ENCODE peak calls at places on chromosomes 7 and 10, in four cellular contexts. R, P, I and J are unnamed samples.

GRCh38 chr10:71136036-71136690 is 76.2 kb upstream of the UNC5B start:
- DNase-seq in R (no peak), P (no peak), I (no peak), J (no peak)

GRCh38 chr10:117138838-117139580 is 939 bp upstream of the VAX1 start:
- DNase-seq in I (no peak), P (no peak), R (no peak), J (no peak)

GRCh38 chr7:151172273-151173141 is 5.0 kb upstream of the GBX1 start:
- DNase-seq in R (peak), I (peak), P (peak), J (peak)

GRCh38 chr10:133527779-133528271 is 662 bp downstream of the CYP2E1 start:
- DNase-seq in P (peak), I (no peak), R (no peak), J (no peak)

GRCh38 chr10:13555884-13556529 is 27.2 kb upstream of the BEND7 start:
- DNase-seq in R (no peak), P (no peak), I (no peak), J (no peak)

GRCh38 chr7:105278973-105279687 is 109.6 kb downstream of the SRPK2 start:
- DNase-seq in I (no peak), R (no peak), P (no peak), J (no peak)

GRCh38 chr7:746074-747061 is 19.3 kb upstream of the PRKAR1B start:
- DNase-seq in I (no peak), R (peak), P (no peak), J (peak)

GRCh38 chr10:17175551-17175950 is 25.9 kb downstream of the TRDMT1 start:
- DNase-seq in R (no peak), P (no peak), I (no peak), J (no peak)

GRCh38 chr10:103395754-103396066 is 565 bp downstream of the ATP5MK start:
- DNase-seq in P (no peak), R (no peak), I (no peak), J (no peak)

GRCh38 chr10:102615361-102615760 is 28.9 kb upstream of the TRIM8 start:
- DNase-seq in R (no peak), P (no peak), I (no peak), J (no peak)

GRCh38 chr7:112001089-112001826 is 204.9 kb downstream of the DOCK4 start:
- DNase-seq in I (peak), R (no peak), P (no peak), J (no peak)

GRCh38 chr10:102121739-102122372 is 1.7 kb upstream of the LDB1 start:
- DNase-seq in P (no peak), I (no peak), R (peak), J (peak)

GRCh38 chr10:126904807-126905686 is at the start of gene DOCK1:
- DNase-seq in P (peak), I (peak), R (peak), J (peak)

GRCh38 chr10:120011359-120012132 is 119.0 kb downstream of the SEC23IP start:
- DNase-seq in P (no peak), I (no peak), R (no peak), J (no peak)

GRCh38 chr10:29105516-29106215 is 183.2 kb upstream of the LYZL1 start:
- DNase-seq in I (peak), P (no peak), R (no peak), J (no peak)

GRCh38 chr7:130102588-130102987 is 32.3 kb downstream of the KLHDC10 start:
- DNase-seq in R (no peak), I (no peak), P (no peak), J (no peak)

GRCh38 chr7:101677421-101678137 is 48.5 kb upstream of the MYL10 start:
- DNase-seq in R (no peak), I (no peak), P (no peak), J (no peak)

GRCh38 chr10:16193241-16193640 is 243.6 kb upstream of the PTER start:
- DNase-seq in R (no peak), P (no peak), I (no peak), J (no peak)

GRCh38 chr7:24917510-24918239 is 62.3 kb downstream of the OSBPL3 start:
- DNase-seq in P (no peak), I (no peak), R (no peak), J (no peak)

GRCh38 chr7:183907-184767 is 8.2 kb upstream of the FAM20C start:
- DNase-seq in R (no peak), I (no peak), P (no peak), J (no peak)

GRCh38 chr10:3364768-3365480 is 192.3 kb upstream of the PITRM1 start:
- DNase-seq in P (no peak), I (no peak), R (no peak), J (no peak)

GRCh38 chr10:44959243-44960097 is at the start of gene RASSF4:
- DNase-seq in R (peak), P (peak), I (peak), J (peak)
- TF ChIP-seq POLR2A in R (peak), P (no peak), I (peak), J (peak)

DNA sequence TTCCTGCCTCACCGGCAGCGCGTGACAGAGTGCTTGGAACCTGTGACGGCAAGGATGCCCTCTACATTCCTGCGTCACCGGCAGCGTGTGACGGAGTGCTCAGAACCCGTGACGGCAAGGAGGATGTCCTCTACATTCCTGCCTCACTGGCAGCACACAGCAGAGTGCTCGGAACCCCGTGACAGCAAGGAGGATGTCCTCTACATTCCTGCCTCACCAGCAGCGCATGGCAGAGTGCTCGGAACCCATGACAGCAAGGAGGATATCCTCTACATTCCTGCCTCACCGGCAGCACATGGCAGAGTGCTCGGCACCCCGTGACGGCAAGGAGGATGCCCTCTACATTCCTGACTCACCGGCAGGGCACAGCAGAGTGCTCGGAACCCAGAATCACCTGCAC is 231.0 kb downstream of the DIP2C start:
- DNase-seq in I (no peak), P (no peak), R (peak), J (no peak)
- TF ChIP-seq EP300 in I (no peak), P (peak), R (peak), J (no peak)

DNA sequence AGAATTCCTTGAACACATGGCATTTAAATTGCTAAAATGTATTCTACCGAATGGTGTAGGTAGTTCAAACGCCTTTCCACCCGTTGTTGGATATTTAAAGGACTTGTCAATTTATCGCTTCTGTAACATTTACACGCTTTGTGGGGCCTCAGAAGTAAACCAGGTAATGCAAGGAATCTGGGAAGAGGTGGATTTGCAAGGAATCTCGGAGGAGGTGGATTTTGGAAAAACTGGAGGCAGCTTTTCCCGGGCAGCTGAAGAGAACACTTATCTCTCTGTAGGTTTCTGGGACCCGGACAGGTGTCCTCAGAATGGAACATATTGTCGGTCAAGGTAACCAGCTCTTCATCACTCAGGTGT is 592 bp upstream of the MAPK8 start:
- DNase-seq in R (no peak), P (no peak), I (no peak), J (no peak)
- TF ChIP-seq POLR2A in R (no peak), P (no peak), I (no peak), J (no peak)

DNA sequence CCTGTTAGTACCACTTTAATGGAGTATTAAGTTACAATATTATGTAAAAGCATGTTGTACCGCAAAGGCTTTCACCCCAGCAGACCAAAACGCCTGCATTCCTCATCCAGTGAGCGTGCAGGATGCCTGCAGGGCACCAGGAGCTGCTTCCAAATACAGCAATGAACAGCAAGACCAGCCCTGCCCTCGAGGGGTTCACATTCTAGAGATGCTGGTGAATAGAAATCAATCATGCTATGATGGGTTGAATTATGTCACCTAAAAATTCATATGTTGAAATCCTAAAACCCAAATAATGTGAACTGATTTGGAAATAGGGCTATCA is 476.1 kb downstream of the PTPRN2 start:
- DNase-seq in P (peak), I (no peak), R (no peak), J (no peak)
- TF ChIP-seq EP300 in P (no peak), I (no peak), R (no peak), J (no peak)

DNA sequence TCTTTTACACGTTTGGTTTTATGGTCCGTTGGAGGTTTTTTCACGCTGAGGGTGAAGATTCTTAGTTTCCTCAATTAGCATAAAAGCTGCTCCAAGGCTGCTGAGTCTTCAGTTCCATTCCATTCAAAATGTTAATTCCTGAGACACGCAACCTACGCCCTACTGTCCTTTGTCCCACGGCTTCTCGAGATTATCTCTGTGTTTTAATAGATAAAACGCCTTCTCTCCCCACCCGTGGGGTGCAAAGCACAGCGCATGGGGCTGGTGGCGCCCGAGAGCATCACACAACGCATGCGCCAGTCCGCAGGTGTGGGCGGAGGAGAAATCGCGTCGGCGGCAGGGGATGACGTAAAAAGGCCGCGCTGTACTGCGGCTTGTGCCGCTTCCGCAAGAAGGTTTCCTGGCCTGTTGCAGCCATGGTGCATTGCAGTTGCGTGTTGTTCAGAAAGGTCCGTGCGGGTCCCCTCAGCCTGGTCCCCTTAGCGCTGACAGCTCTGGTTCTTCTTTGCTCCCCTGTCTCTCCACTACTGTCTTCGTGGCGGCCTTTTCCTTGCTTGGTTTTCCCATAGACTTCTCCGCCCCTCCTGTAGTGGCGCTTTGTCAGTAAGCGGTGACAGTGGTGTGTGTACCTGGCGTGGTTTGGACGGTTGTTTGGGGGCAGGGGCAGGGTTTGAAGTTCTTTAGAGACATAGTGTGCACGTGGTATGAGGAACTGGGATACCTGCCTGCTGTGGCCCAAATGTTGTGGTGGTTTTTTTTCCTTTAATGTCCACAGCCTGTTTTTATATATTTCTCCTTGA is at the start of gene GTPBP10:
- DNase-seq in P (peak), I (peak), R (peak), J (peak)
- TF ChIP-seq POLR2A in P (no peak), I (peak), R (peak), J (peak)

GRCh38 chr7:2438181-2438580 is 34.8 kb downstream of the CHST12 start:
- DNase-seq in R (no peak), P (no peak), I (no peak), J (no peak)
- TF ChIP-seq EP300 in R (no peak), P (no peak), I (no peak), J (no peak)

DNA sequence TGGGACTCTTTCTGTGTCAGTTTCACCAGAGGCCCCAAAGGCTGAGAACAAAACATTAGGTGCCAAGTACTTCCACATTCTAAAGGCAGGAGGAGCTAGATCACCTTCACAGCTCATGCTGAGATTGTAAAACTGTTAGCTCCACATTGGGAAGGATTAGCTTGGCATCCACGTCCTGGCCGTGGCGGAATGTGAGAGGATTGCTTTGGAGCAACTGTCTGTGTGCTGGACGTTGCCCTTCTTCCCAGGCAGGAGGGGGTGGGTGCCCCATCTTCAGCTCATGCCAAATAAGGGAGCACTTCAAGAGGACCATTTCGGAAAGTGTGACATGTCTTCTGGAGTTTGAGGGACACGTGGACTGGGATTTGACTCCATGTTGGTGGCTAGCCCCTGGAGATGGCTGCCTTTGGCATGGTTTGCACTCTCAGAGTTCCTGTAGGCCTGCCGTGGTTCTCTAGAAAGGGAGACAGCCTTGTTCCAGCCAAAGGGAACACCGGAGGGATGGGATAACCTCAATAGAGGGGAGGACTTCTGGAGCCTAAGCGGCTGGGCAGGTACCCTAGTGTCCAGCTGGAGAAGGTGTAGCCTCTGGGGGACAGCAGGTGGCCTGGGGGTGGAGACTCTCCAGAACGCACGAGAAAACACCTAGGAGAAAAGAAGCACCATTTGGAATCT is 19.9 kb upstream of the FMC1 start:
- DNase-seq in R (no peak), I (no peak), P (no peak), J (no peak)
- TF ChIP-seq POLR2A in R (no peak), I (no peak), P (no peak), J (no peak)